ENCODE peak calls at places on chromosomes 5 and 9, in five cellular contexts. One of them, this sample, is unnamed.

GRCh38 chr5:74094096-74094778 is 468.2 kb downstream of the ARHGEF28 start:
- DNase-seq in HAP-1: no peak
- DNase-seq in sigmoid colon: no peak
- DNase-seq in Calu3: no peak
- DNase-seq in astrocyte: peak
- DNase-seq in this sample: no peak

GRCh38 chr9:88533951-88534455 is 975 bp upstream of the NXNL2 start:
- DNase-seq in HAP-1: peak
- DNase-seq in sigmoid colon: peak
- DNase-seq in Calu3: peak
- DNase-seq in astrocyte: peak
- DNase-seq in this sample: no peak

GRCh38 chr5:395921-396714 is 46.9 kb upstream of the EXOC3 start:
- DNase-seq in HAP-1: no peak
- DNase-seq in sigmoid colon: peak
- DNase-seq in Calu3: no peak
- DNase-seq in astrocyte: no peak
- DNase-seq in this sample: no peak

GRCh38 chr5:173234129-173234793 is 745 bp downstream of the NKX2-5 start:
- DNase-seq in HAP-1: no peak
- DNase-seq in sigmoid colon: no peak
- DNase-seq in Calu3: no peak
- DNase-seq in astrocyte: no peak
- DNase-seq in this sample: no peak

GRCh38 chr5:160375166-160375565 is 4.7 kb upstream of the C1QTNF2 start:
- DNase-seq in HAP-1: no peak
- DNase-seq in sigmoid colon: no peak
- DNase-seq in Calu3: no peak
- DNase-seq in astrocyte: peak
- DNase-seq in this sample: no peak

GRCh38 chr5:7926296-7926695 is 57.3 kb downstream of the MTRR start:
- DNase-seq in HAP-1: no peak
- DNase-seq in sigmoid colon: no peak
- DNase-seq in Calu3: no peak
- DNase-seq in astrocyte: peak
- DNase-seq in this sample: no peak

GRCh38 chr9:94084314-94084713 is at the start of gene PTPDC1:
- DNase-seq in HAP-1: peak
- DNase-seq in sigmoid colon: no peak
- DNase-seq in Calu3: no peak
- DNase-seq in astrocyte: peak
- DNase-seq in this sample: no peak

GRCh38 chr5:180135128-180135955 is 63.8 kb upstream of the RNF130 start:
- DNase-seq in HAP-1: peak
- DNase-seq in sigmoid colon: peak
- DNase-seq in Calu3: peak
- DNase-seq in astrocyte: peak
- DNase-seq in this sample: no peak

GRCh38 chr5:60492958-60493357 is 207.0 kb downstream of the DEPDC1B start:
- DNase-seq in HAP-1: no peak
- DNase-seq in sigmoid colon: no peak
- DNase-seq in Calu3: no peak
- DNase-seq in astrocyte: peak
- DNase-seq in this sample: no peak

GRCh38 chr9:97895695-97896332 is 26.5 kb downstream of the TRMO start:
- DNase-seq in HAP-1: peak
- DNase-seq in sigmoid colon: no peak
- DNase-seq in Calu3: no peak
- DNase-seq in astrocyte: no peak
- DNase-seq in this sample: no peak

GRCh38 chr9:109471994-109472393 is 26.1 kb downstream of the PTPN3 start:
- DNase-seq in HAP-1: no peak
- DNase-seq in sigmoid colon: no peak
- DNase-seq in Calu3: no peak
- DNase-seq in astrocyte: no peak
- DNase-seq in this sample: no peak

GRCh38 chr5:96615223-96615622 is 47.0 kb upstream of the CAST start:
- DNase-seq in HAP-1: no peak
- DNase-seq in sigmoid colon: no peak
- DNase-seq in Calu3: no peak
- DNase-seq in astrocyte: peak
- DNase-seq in this sample: no peak